ENCODE peak calls at places on chromosomes 11 and 22, in nine cellular contexts. C is neural progenitor cell, E is IMR-90, R is epithelial cell of esophagus, P is uterus, U is pancreas, F is choroid plexus epithelial cell, W is fibroblast of pulmonary artery, B is cardiac muscle cell. X is an unnamed sample.
A peak's percentile ranks its signal among the peaks of the same experiment; 100 is the strongest.

GRCh38 chr11:66126808-66127555 is 56.9 kb downstream of the PACS1 start:
- DNase-seq in C (no peak), E (peak; percentile 79), R (peak; percentile 96), P (peak; percentile 31), U (no peak), F (peak; percentile 86), W (peak; percentile 83), B (peak; percentile 86), X (peak; percentile 56)

GRCh38 chr22:30694638-30695350 is at the start of gene OSBP2:
- DNase-seq in C (peak; percentile 78), E (no peak), R (peak; percentile 8), P (peak; percentile 30), U (peak; percentile 65), F (no peak), W (no peak), B (peak; percentile 6), X (peak; percentile 57)

GRCh38 chr22:29306830-29307657 is 594 bp downstream of the GAS2L1 start:
- DNase-seq in C (peak; percentile 95), E (peak; percentile 61), R (peak; percentile 81), P (peak; percentile 80), U (peak; percentile 76), F (peak; percentile 85), W (peak; percentile 73), B (peak; percentile 83), X (peak; percentile 83)

GRCh38 chr11:36465449-36466163 is 44.5 kb downstream of the TRAF6 start:
- DNase-seq in C (no peak), E (peak; percentile 72), R (peak; percentile 71), P (no peak), U (no peak), F (no peak), W (no peak), B (no peak), X (no peak)

GRCh38 chr11:63635762-63636465 is 21.7 kb upstream of the PLAAT3 start:
- DNase-seq in C (peak; percentile 83), E (peak; percentile 63), R (peak; percentile 56), P (peak; percentile 51), U (peak; percentile 64), F (peak; percentile 82), W (peak; percentile 79), B (peak; percentile 80), X (peak; percentile 63)

GRCh38 chr11:72103754-72104167 is 664 bp upstream of the LAMTOR1 start:
- DNase-seq in C (no peak), E (no peak), R (no peak), P (no peak), U (no peak), F (no peak), W (no peak), B (no peak), X (no peak)

GRCh38 chr11:61392991-61393595 is 706 bp downstream of the TMEM216 start:
- DNase-seq in C (peak; percentile 22), E (peak; percentile 34), R (no peak), P (no peak), U (no peak), F (peak; percentile 53), W (peak; percentile 26), B (peak; percentile 33), X (no peak)

GRCh38 chr11:118696673-118697226 is 17.3 kb upstream of the TREH start:
- DNase-seq in C (no peak), E (no peak), R (no peak), P (no peak), U (no peak), F (no peak), W (no peak), B (peak; percentile 30), X (no peak)

GRCh38 chr11:134224710-134225662 is 515 bp downstream of the VPS26B start:
- DNase-seq in C (peak; percentile 80), E (peak; percentile 7), R (peak; percentile 33), P (peak; percentile 39), U (peak; percentile 37), F (peak; percentile 34), W (peak; percentile 28), B (peak; percentile 61), X (peak; percentile 43)

GRCh38 chr11:29669336-29669735 is 347.5 kb downstream of the KCNA4 start:
- DNase-seq in C (no peak), E (no peak), R (no peak), P (no peak), U (no peak), F (no peak), W (no peak), B (no peak), X (no peak)

GRCh38 chr22:26656896-26657851 is at the start of gene MIAT:
- DNase-seq in C (peak; percentile 89), E (peak; percentile 24), R (peak; percentile 21), P (no peak), U (no peak), F (no peak), W (no peak), B (peak; percentile 10), X (peak; percentile 40)

GRCh38 chr11:47948137-47948536 is 32.2 kb upstream of the PTPRJ start:
- DNase-seq in C (no peak), E (no peak), R (no peak), P (no peak), U (no peak), F (no peak), W (peak; percentile 50), B (peak; percentile 62), X (no peak)

GRCh38 chr11:81449588-81450155 is 1284.0 kb downstream of the FAM181B start:
- DNase-seq in C (no peak), E (no peak), R (peak; percentile 41), P (no peak), U (no peak), F (no peak), W (no peak), B (no peak), X (no peak)

GRCh38 chr11:113370634-113371033 is 16.9 kb upstream of the ANKK1 start:
- DNase-seq in C (no peak), E (no peak), R (no peak), P (no peak), U (no peak), F (no peak), W (no peak), B (no peak), X (no peak)
- H3K4me3 ChIP-seq in C (no peak overlapping the region), E (no peak overlapping the region), R (no peak overlapping the region), P (no peak overlapping the region), U (no peak overlapping the region), F (no peak overlapping the region), W (no peak overlapping the region), B (no peak overlapping the region), X (no peak overlapping the region)

DNA sequence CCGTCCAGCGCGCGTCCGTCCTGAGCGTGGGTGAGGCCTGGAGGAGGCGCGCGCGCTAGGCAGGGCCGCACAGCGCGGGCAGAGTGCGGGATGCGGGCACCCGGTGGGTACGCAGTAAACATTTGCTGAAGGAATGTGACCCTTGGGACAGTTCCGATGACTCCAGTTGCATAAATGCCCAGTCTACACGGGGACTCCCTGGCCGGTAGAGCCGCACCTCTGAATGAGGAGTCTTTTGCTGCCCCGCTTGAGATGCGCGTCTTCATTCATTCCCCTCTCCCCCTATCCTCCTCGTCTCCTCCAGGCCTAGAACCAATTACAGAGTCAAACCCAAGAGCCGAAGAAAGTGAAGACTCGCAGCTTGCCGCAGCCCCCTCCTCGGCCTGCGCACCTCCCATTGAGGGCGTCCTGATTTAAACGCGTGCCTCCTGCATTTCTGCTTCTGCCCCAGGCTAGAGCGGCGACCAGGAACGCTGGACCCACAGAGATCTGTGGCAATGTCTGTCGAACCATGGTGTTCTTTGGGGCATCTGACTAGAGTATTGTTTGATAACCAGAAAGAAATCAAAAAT is 731 bp upstream of the CHKB start:
- DNase-seq in C (no peak), E (no peak), R (no peak), P (no peak), U (no peak), F (no peak), W (no peak), B (no peak), X (no peak)
- H3K4me3 ChIP-seq in C (peak overlapping the region; percentile 72), E (peak overlapping the region; percentile 80), R (peak overlapping the region; percentile 81), P (peak overlapping the region; percentile 69), U (peak overlapping the region; percentile 44), F (peak overlapping the region; percentile 66), W (peak overlapping the region; percentile 73), B (peak overlapping the region; percentile 50), X (peak overlapping the region; percentile 79)

GRCh38 chr11:279966-280761 is 2.0 kb downstream of the NLRP6 start:
- DNase-seq in C (no peak), E (peak; percentile 30), R (peak; percentile 47), P (no peak), U (peak; percentile 54), F (peak; percentile 33), W (peak; percentile 35), B (peak; percentile 47), X (no peak)

GRCh38 chr11:281486-282161 is 3.4 kb downstream of the NLRP6 start:
- DNase-seq in C (no peak), E (no peak), R (no peak), P (no peak), U (peak; percentile 7), F (no peak), W (no peak), B (no peak), X (no peak)

GRCh38 chr11:278001-278951 is at the start of gene NLRP6:
- DNase-seq in C (no peak), E (no peak), R (no peak), P (no peak), U (peak; percentile 7), F (no peak), W (no peak), B (no peak), X (no peak)

GRCh38 chr11:280762-281485 is 2.7 kb downstream of the NLRP6 start:
- DNase-seq in C (no peak), E (no peak), R (no peak), P (no peak), U (peak; percentile 9), F (no peak), W (no peak), B (no peak), X (no peak)

GRCh38 chr11:279040-279965 is 1.1 kb downstream of the NLRP6 start:
- DNase-seq in C (no peak), E (no peak), R (no peak), P (no peak), U (peak; percentile 11), F (no peak), W (no peak), B (no peak), X (no peak)
- H3K4me3 ChIP-seq in C (no peak overlapping the region), E (no peak overlapping the region), R (no peak overlapping the region), P (no peak overlapping the region), U (no peak overlapping the region), F (no peak overlapping the region), W (no peak overlapping the region), B (no peak overlapping the region), X (peak overlapping the region; percentile 47)

GRCh38 chr11:115663790-115664189 is 159.6 kb upstream of the CADM1 start:
- DNase-seq in C (no peak), E (no peak), R (no peak), P (no peak), U (no peak), F (no peak), W (no peak), B (no peak), X (no peak)

GRCh38 chr11:115657586-115657985 is 153.4 kb upstream of the CADM1 start:
- DNase-seq in C (no peak), E (peak; percentile 70), R (no peak), P (no peak), U (no peak), F (no peak), W (no peak), B (no peak), X (no peak)

GRCh38 chr11:115659061-115659963 is 155.1 kb upstream of the CADM1 start:
- DNase-seq in C (peak; percentile 67), E (peak; percentile 41), R (no peak), P (no peak), U (peak; percentile 12), F (no peak), W (no peak), B (no peak), X (no peak)

GRCh38 chr11:115656684-115657083 is 152.5 kb upstream of the CADM1 start:
- DNase-seq in C (no peak), E (no peak), R (no peak), P (no peak), U (no peak), F (no peak), W (no peak), B (no peak), X (no peak)

GRCh38 chr11:115660072-115660805 is 156.0 kb upstream of the CADM1 start:
- DNase-seq in C (peak; percentile 62), E (no peak), R (no peak), P (no peak), U (no peak), F (no peak), W (no peak), B (no peak), X (no peak)
- H3K4me3 ChIP-seq in C (peak overlapping the region; percentile 56), E (no peak overlapping the region), R (no peak overlapping the region), P (no peak overlapping the region), U (no peak overlapping the region), F (no peak overlapping the region), W (no peak overlapping the region), B (peak overlapping the region; percentile 33), X (no peak overlapping the region)